ENCODE peak calls at places on chromosomes 5 and 9, in ten cellular contexts. L, E, R, V, D, C, A, I, O and K are unnamed samples.
A peak's percentile ranks its signal among the peaks of the same experiment; 100 is the strongest.

GRCh38 chr9:120477534-120478001 is 102.4 kb downstream of the CDK5RAP2 start:
- DNase-seq in L (peak; percentile 66), E (peak; percentile 58), R (no peak), V (peak; percentile 29), D (peak; percentile 89), C (peak; percentile 91), A (peak; percentile 72), I (peak; percentile 15), O (peak; percentile 91), K (peak; percentile 81)

GRCh38 chr5:115297043-115297442 is 589 bp upstream of the CCDC112 start:
- DNase-seq in L (peak; percentile 4), E (no peak), R (no peak), V (no peak), D (peak; percentile 44), C (peak; percentile 9), A (no peak), I (no peak), O (peak; percentile 17), K (no peak)

GRCh38 chr9:2026598-2026997 is 11.5 kb downstream of the SMARCA2 start:
- DNase-seq in L (no peak), E (no peak), R (no peak), V (no peak), D (no peak), C (no peak), A (no peak), I (no peak), O (no peak), K (no peak)

GRCh38 chr5:159453209-159453608 is 122.9 kb upstream of the IL12B start:
- DNase-seq in L (no peak), E (no peak), R (no peak), V (no peak), D (no peak), C (no peak), A (no peak), I (no peak), O (no peak), K (no peak)

GRCh38 chr5:124806026-124806856 is 59.8 kb upstream of the ZNF608 start:
- DNase-seq in L (peak; percentile 64), E (no peak), R (no peak), V (no peak), D (peak; percentile 25), C (peak; percentile 96), A (peak; percentile 24), I (no peak), O (peak; percentile 68), K (peak; percentile 68)

GRCh38 chr9:93624431-93624834 is 48.0 kb downstream of the PHF2 start:
- DNase-seq in L (no peak), E (no peak), R (no peak), V (no peak), D (no peak), C (no peak), A (no peak), I (no peak), O (no peak), K (no peak)

GRCh38 chr5:55533806-55534435 is 843 bp downstream of the PLPP1 start:
- DNase-seq in L (peak; percentile 84), E (peak; percentile 42), R (no peak), V (no peak), D (peak; percentile 33), C (peak; percentile 43), A (no peak), I (no peak), O (peak; percentile 40), K (no peak)

GRCh38 chr5:89457411-89458329 is 574.7 kb upstream of the MEF2C start:
- DNase-seq in L (no peak), E (peak; percentile 47), R (no peak), V (no peak), D (peak; percentile 85), C (peak; percentile 80), A (no peak), I (no peak), O (peak; percentile 83), K (peak; percentile 80)

GRCh38 chr9:136901516-136902258 is 15.4 kb downstream of the TRAF2 start:
- DNase-seq in L (no peak), E (peak; percentile 25), R (peak; percentile 84), V (peak; percentile 82), D (peak; percentile 44), C (peak; percentile 93), A (no peak), I (no peak), O (peak; percentile 14), K (no peak)

GRCh38 chr9:8448226-8448625 is 648.6 kb upstream of the DMAC1 start:
- DNase-seq in L (no peak), E (no peak), R (no peak), V (no peak), D (no peak), C (no peak), A (no peak), I (no peak), O (no peak), K (no peak)

GRCh38 chr9:134284741-134285140 is 41.5 kb upstream of the RXRA start:
- DNase-seq in L (no peak), E (no peak), R (no peak), V (no peak), D (no peak), C (no peak), A (no peak), I (no peak), O (no peak), K (no peak)